ENCODE peak calls at places on chromosome 6, in ten cellular contexts. I is IMR-90; V is CD4-positive, alpha-beta T cell; L is A549; W is neural progenitor cell; N is esophagus muscularis mucosa; F is foreskin keratinocyte; H is pancreas; D is fibroblast of lung; Y is heart left ventricle. U is an unnamed sample.

GRCh38 chr6:36676142-36677058 is 2.1 kb upstream of the CDKN1A start:
- DNase-seq in I (peak; percentile 66), H (peak; percentile 75), D (peak; percentile 69), W (peak; percentile 26), L (no peak), Y (no peak), N (no peak), F (peak; percentile 68), V (no peak), U (peak; percentile 53)

GRCh38 chr6:169520104-169520503 is 181.7 kb downstream of the WDR27 start:
- DNase-seq in F (no peak), L (no peak), Y (no peak), D (peak; percentile 69), N (no peak), W (no peak), I (peak; percentile 70), V (no peak), H (no peak), U (no peak)

GRCh38 chr6:30483677-30484279 is 5.5 kb upstream of the HLA-E start:
- DNase-seq in D (peak; percentile 80), Y (no peak), W (peak; percentile 71), V (no peak), H (no peak), F (no peak), L (peak; percentile 61), I (peak; percentile 74), N (no peak), U (no peak)

GRCh38 chr6:23890543-23891227 is 235.3 kb upstream of the NRSN1 start:
- DNase-seq in L (no peak), I (no peak), N (no peak), Y (no peak), D (peak; percentile 8), F (no peak), V (no peak), H (no peak), W (no peak), U (no peak)

GRCh38 chr6:149854532-149854931 is 9.6 kb downstream of the LRP11 start:
- DNase-seq in H (no peak), N (no peak), V (no peak), I (no peak), L (peak; percentile 60), D (no peak), W (no peak), F (peak; percentile 63), Y (no peak), U (peak; percentile 62)

GRCh38 chr6:1560281-1561058 is 49.2 kb upstream of the FOXC1 start:
- DNase-seq in F (peak; percentile 33), I (no peak), L (no peak), H (no peak), W (no peak), Y (no peak), N (peak; percentile 72), D (no peak), V (no peak), U (no peak)

GRCh38 chr6:7124114-7124513 is 16.4 kb downstream of the RREB1 start:
- DNase-seq in W (no peak), I (no peak), L (no peak), N (no peak), Y (no peak), V (no peak), D (no peak), H (no peak), F (no peak), U (no peak)

GRCh38 chr6:164640946-164641345 is 668.5 kb downstream of the C6orf118 start:
- DNase-seq in H (no peak), D (no peak), I (no peak), Y (no peak), F (no peak), V (no peak), N (no peak), W (no peak), L (no peak), U (no peak)

GRCh38 chr6:134420638-134421181 is 102.8 kb upstream of the SGK1 start:
- DNase-seq in I (peak; percentile 90), N (no peak), H (no peak), F (peak; percentile 85), V (no peak), L (peak; percentile 75), W (no peak), D (no peak), Y (no peak), U (peak; percentile 77)

GRCh38 chr6:55953384-55953783 is 78.0 kb upstream of the BMP5 start:
- DNase-seq in W (no peak), F (no peak), D (peak; percentile 86), Y (no peak), N (no peak), I (peak; percentile 74), L (peak; percentile 51), V (no peak), H (no peak), U (peak; percentile 14)

GRCh38 chr6:150987371-150987828 is 121.9 kb downstream of the MTHFD1L start:
- DNase-seq in N (no peak), I (no peak), D (no peak), V (peak; percentile 17), F (no peak), H (no peak), Y (no peak), L (peak; percentile 39), W (no peak), U (no peak)

GRCh38 chr6:96766769-96767168 is 70.5 kb downstream of the GPR63 start:
- DNase-seq in W (no peak), H (no peak), F (no peak), Y (no peak), D (no peak), V (no peak), N (no peak), L (no peak), I (no peak), U (no peak)

GRCh38 chr6:112660626-112661025 is 313.5 kb downstream of the RFPL4B start:
- DNase-seq in F (no peak), N (no peak), I (no peak), V (no peak), H (no peak), D (no peak), Y (no peak), W (no peak), L (no peak), U (no peak)

GRCh38 chr6:163943647-163944395 is 529.3 kb downstream of the QKI start:
- DNase-seq in D (peak; percentile 48), Y (peak; percentile 71), H (no peak), F (no peak), N (no peak), W (peak; percentile 98), V (no peak), I (peak; percentile 35), L (no peak), U (no peak)

GRCh38 chr6:85354761-85355618 is 94.9 kb upstream of the NT5E start:
- DNase-seq in N (no peak), W (peak; percentile 85), F (no peak), H (peak; percentile 86), I (peak; percentile 72), L (peak; percentile 59), D (peak; percentile 82), V (peak; percentile 21), Y (peak; percentile 45), U (peak; percentile 68)

GRCh38 chr6:126217497-126217896 is 122.4 kb upstream of the CENPW start:
- DNase-seq in L (no peak), N (no peak), Y (no peak), V (no peak), H (no peak), W (no peak), D (no peak), F (no peak), I (no peak), U (no peak)

GRCh38 chr6:72787521-72788031 is 165.7 kb downstream of the KCNQ5 start:
- DNase-seq in N (no peak), I (peak; percentile 78), Y (no peak), L (peak; percentile 47), H (no peak), D (peak; percentile 68), F (peak; percentile 98), W (peak; percentile 36), V (no peak), U (peak; percentile 89)

GRCh38 chr6:151067684-151068596 is 171.8 kb upstream of the AKAP12 start:
- DNase-seq in I (peak; percentile 97), L (peak; percentile 99), V (no peak), N (peak; percentile 91), H (no peak), F (peak; percentile 63), Y (peak; percentile 76), W (no peak), D (peak; percentile 99), U (peak; percentile 68)

GRCh38 chr6:122491915-122492537 is 20.4 kb upstream of the SERINC1 start:
- DNase-seq in D (peak; percentile 75), V (peak; percentile 52), H (peak; percentile 52), F (peak; percentile 26), W (peak; percentile 13), L (peak; percentile 63), I (peak; percentile 67), Y (peak; percentile 63), N (no peak), U (peak; percentile 54)

GRCh38 chr6:26538572-26538902 is 371 bp downstream of the HMGN4 start:
- DNase-seq in H (no peak), D (no peak), Y (no peak), N (no peak), L (no peak), V (no peak), W (peak; percentile 76), F (peak; percentile 31), I (peak; percentile 12), U (peak; percentile 41)

GRCh38 chr6:119078449-119079287 is at the start of gene FAM184A:
- DNase-seq in W (peak; percentile 89), N (peak; percentile 91), Y (peak; percentile 50), I (peak; percentile 48), V (peak; percentile 62), D (peak; percentile 63), L (peak; percentile 33), F (no peak), H (peak; percentile 85), U (peak; percentile 49)
- H3K27ac ChIP-seq in W (no peak within 1 kb of the TSS), N (peak within 1 kb of the TSS; percentile 91), Y (no peak within 1 kb of the TSS), I (no peak within 1 kb of the TSS), V (peak within 1 kb of the TSS; percentile 58), D (no peak within 1 kb of the TSS), L (peak within 1 kb of the TSS; percentile 22), F (no peak within 1 kb of the TSS), H (peak within 1 kb of the TSS; percentile 42), U (no peak within 1 kb of the TSS)

GRCh38 chr6:139996253-139996834 is 621.9 kb upstream of the CITED2 start:
- DNase-seq in I (no peak), W (peak; percentile 68), V (no peak), L (peak; percentile 34), H (no peak), N (no peak), D (peak; percentile 38), Y (peak; percentile 18), F (no peak), U (no peak)
- TF ChIP-seq CTCF in I (peak; percentile 2), W (peak; percentile 59), V (no peak), L (no peak), H (no peak), N (no peak), D (no peak), Y (peak; percentile 8), F (peak; percentile 35), U (no peak)

GRCh38 chr6:46010771-46011170 is 4.9 kb downstream of the CLIC5 start:
- DNase-seq in D (no peak), H (no peak), L (no peak), I (no peak), F (no peak), V (no peak), W (no peak), N (no peak), Y (peak; percentile 54), U (no peak)
- H3K27ac ChIP-seq in D (no peak overlapping the region), H (no peak overlapping the region), L (no peak overlapping the region), I (no peak overlapping the region), F (no peak overlapping the region), V (peak overlapping the region; percentile 26), W (no peak overlapping the region), N (no peak overlapping the region), Y (peak overlapping the region; percentile 98), U (no peak overlapping the region)

GRCh38 chr6:132961610-132962009 is 147.2 kb downstream of the RPS12 start:
- DNase-seq in L (no peak), N (no peak), V (no peak), W (peak; percentile 23), D (no peak), F (no peak), H (no peak), Y (no peak), I (no peak), U (no peak)
- TF ChIP-seq CTCF in L (no peak), N (no peak), V (no peak), W (peak; percentile 30), D (peak; percentile 7), F (peak; percentile 22), H (no peak), Y (no peak), I (peak; percentile 13), U (no peak)